ENCODE peak calls at places on chromosomes 5 and 9, in ten cellular contexts. Y is HT-29, V is nephron progenitor cell, B is iPS-NIHi11, C is AG09319, F is kidney epithelial cell, Z is mammary epithelial cell, Q is activated T-cell treated with anti-CD3 and anti-CD28 coated beads for 24 hours, T is frontal cortex, D is posterior vena cava. H is an unnamed sample.
A peak's percentile ranks its signal among the peaks of the same experiment; 100 is the strongest.

GRCh38 chr9:4026925-4027324 is 272.9 kb downstream of the GLIS3 start:
- DNase-seq in T (no peak), F (no peak), C (no peak), D (no peak), V (no peak), Q (no peak), Z (no peak), Y (no peak), B (no peak), H (no peak)

GRCh38 chr5:19125956-19126713 is 861.9 kb downstream of the CDH18 start:
- DNase-seq in Y (no peak), V (no peak), Z (peak; percentile 9), Q (no peak), B (no peak), F (peak; percentile 14), D (no peak), C (no peak), T (no peak), H (no peak)

GRCh38 chr5:32443541-32444190 is 874 bp downstream of the ZFR start:
- DNase-seq in C (no peak), V (peak; percentile 59), F (no peak), T (peak; percentile 55), Z (peak; percentile 41), B (peak; percentile 79), Y (peak; percentile 67), Q (peak; percentile 28), D (peak; percentile 84), H (no peak)

GRCh38 chr5:218457-219289 is 553 bp downstream of the SDHA start:
- DNase-seq in T (peak; percentile 33), F (no peak), C (no peak), Q (no peak), Z (peak; percentile 28), V (peak; percentile 54), B (peak; percentile 39), Y (peak; percentile 68), D (peak; percentile 88), H (no peak)

GRCh38 chr5:124871299-124871698 is 124.9 kb upstream of the ZNF608 start:
- DNase-seq in V (no peak), T (no peak), C (no peak), D (no peak), F (no peak), Y (no peak), Q (no peak), Z (peak; percentile 8), B (no peak), H (no peak)

GRCh38 chr5:68192679-68193060 is 22.9 kb upstream of the PIK3R1 start:
- DNase-seq in D (no peak), B (no peak), Y (no peak), F (no peak), V (no peak), T (no peak), C (no peak), Q (no peak), Z (no peak), H (no peak)

GRCh38 chr5:100505984-100506670 is 29.0 kb upstream of the FAM174A start:
- DNase-seq in V (no peak), Q (no peak), T (peak; percentile 1), Z (peak; percentile 83), D (no peak), Y (peak; percentile 20), F (peak; percentile 41), B (no peak), C (peak; percentile 24), H (peak; percentile 82)

GRCh38 chr9:115591584-115591984 is 473.6 kb upstream of the TNC start:
- DNase-seq in Z (peak; percentile 95), Q (no peak), F (peak; percentile 96), V (peak; percentile 58), T (peak; percentile 38), C (peak; percentile 99), Y (peak; percentile 86), D (peak; percentile 82), B (peak; percentile 81), H (peak; percentile 98)

GRCh38 chr5:33501260-33501659 is 60.5 kb downstream of the TARS1 start:
- DNase-seq in B (no peak), T (no peak), Q (no peak), Y (no peak), F (no peak), V (no peak), D (no peak), C (no peak), Z (no peak), H (no peak)

H was measured in fibroblast of the conjunctiva.